ENCODE peak calls at places on chromosomes 6 and 20, in four cellular contexts. One of them, this sample, is unnamed.

GRCh38 chr6:43742285-43742684 is 27.7 kb upstream of the VEGFA start:
- DNase-seq in NCI-H1092 treated with DMSO at 0.1 percent for 48 hours: no peak
- DNase-seq in caudate nucleus: no peak
- DNase-seq in H1: no peak
- DNase-seq in this sample: no peak

GRCh38 chr6:135922746-135923145 is 71.2 kb downstream of the PDE7B start:
- DNase-seq in NCI-H1092 treated with DMSO at 0.1 percent for 48 hours: peak
- DNase-seq in caudate nucleus: no peak
- DNase-seq in H1: no peak
- DNase-seq in this sample: no peak

GRCh38 chr6:64250126-64250525 is 614.5 kb downstream of the PHF3 start:
- DNase-seq in NCI-H1092 treated with DMSO at 0.1 percent for 48 hours: no peak
- DNase-seq in caudate nucleus: no peak
- DNase-seq in H1: no peak
- DNase-seq in this sample: no peak

GRCh38 chr6:50128420-50129005 is 78.8 kb upstream of the DEFB112 start:
- DNase-seq in NCI-H1092 treated with DMSO at 0.1 percent for 48 hours: peak
- DNase-seq in caudate nucleus: no peak
- DNase-seq in H1: no peak
- DNase-seq in this sample: no peak

GRCh38 chr20:52103469-52103910 is 88.1 kb downstream of the ZFP64 start:
- DNase-seq in NCI-H1092 treated with DMSO at 0.1 percent for 48 hours: no peak
- DNase-seq in caudate nucleus: no peak
- DNase-seq in H1: peak
- DNase-seq in this sample: no peak

GRCh38 chr6:88982720-88983119 is 19.3 kb upstream of the RNGTT start:
- DNase-seq in NCI-H1092 treated with DMSO at 0.1 percent for 48 hours: peak
- DNase-seq in caudate nucleus: no peak
- DNase-seq in H1: no peak
- DNase-seq in this sample: peak

GRCh38 chr20:11047559-11047958 is 373.8 kb upstream of the JAG1 start:
- DNase-seq in NCI-H1092 treated with DMSO at 0.1 percent for 48 hours: no peak
- DNase-seq in caudate nucleus: no peak
- DNase-seq in H1: no peak
- DNase-seq in this sample: no peak

GRCh38 chr6:169825558-169826225 is 74.3 kb downstream of the ERMARD start:
- DNase-seq in NCI-H1092 treated with DMSO at 0.1 percent for 48 hours: no peak
- DNase-seq in caudate nucleus: no peak
- DNase-seq in H1: peak
- DNase-seq in this sample: no peak

GRCh38 chr20:9270831-9271230 is 201.9 kb downstream of the PLCB4 start:
- DNase-seq in NCI-H1092 treated with DMSO at 0.1 percent for 48 hours: no peak
- DNase-seq in caudate nucleus: no peak
- DNase-seq in H1: no peak
- DNase-seq in this sample: no peak

GRCh38 chr6:77178821-77179220 is 284.5 kb downstream of the HTR1B start:
- DNase-seq in NCI-H1092 treated with DMSO at 0.1 percent for 48 hours: no peak
- DNase-seq in caudate nucleus: no peak
- DNase-seq in H1: no peak
- DNase-seq in this sample: no peak

GRCh38 chr6:84074988-84075781 is 41.6 kb downstream of the MRAP2 start:
- DNase-seq in NCI-H1092 treated with DMSO at 0.1 percent for 48 hours: no peak
- DNase-seq in caudate nucleus: no peak
- DNase-seq in H1: no peak
- DNase-seq in this sample: no peak

GRCh38 chr6:73515204-73516101 is 5.4 kb downstream of the EEF1A1 start:
- DNase-seq in NCI-H1092 treated with DMSO at 0.1 percent for 48 hours: peak
- DNase-seq in caudate nucleus: no peak
- DNase-seq in H1: no peak
- DNase-seq in this sample: peak

GRCh38 chr20:62025832-62026563 is 39.7 kb downstream of the TAF4 start:
- DNase-seq in NCI-H1092 treated with DMSO at 0.1 percent for 48 hours: no peak
- DNase-seq in caudate nucleus: no peak
- DNase-seq in H1: no peak
- DNase-seq in this sample: peak

GRCh38 chr20:20293986-20294385 is 73.9 kb upstream of the INSM1 start:
- DNase-seq in NCI-H1092 treated with DMSO at 0.1 percent for 48 hours: no peak
- DNase-seq in caudate nucleus: no peak
- DNase-seq in H1: no peak
- DNase-seq in this sample: no peak

GRCh38 chr20:8523684-8524083 is 391.6 kb downstream of the PLCB1 start:
- DNase-seq in NCI-H1092 treated with DMSO at 0.1 percent for 48 hours: peak
- DNase-seq in caudate nucleus: no peak
- DNase-seq in H1: no peak
- DNase-seq in this sample: peak

GRCh38 chr6:167746377-167747151 is 80.1 kb upstream of the AFDN start:
- DNase-seq in NCI-H1092 treated with DMSO at 0.1 percent for 48 hours: no peak
- DNase-seq in caudate nucleus: no peak
- DNase-seq in H1: no peak
- DNase-seq in this sample: no peak

GRCh38 chr20:1805816-1806215 is 89.4 kb upstream of the SIRPA start:
- DNase-seq in NCI-H1092 treated with DMSO at 0.1 percent for 48 hours: no peak
- DNase-seq in caudate nucleus: no peak
- DNase-seq in H1: no peak
- DNase-seq in this sample: no peak

GRCh38 chr6:166633732-166634535 is 6.9 kb upstream of the RPS6KA2 start:
- DNase-seq in NCI-H1092 treated with DMSO at 0.1 percent for 48 hours: no peak
- DNase-seq in caudate nucleus: no peak
- DNase-seq in H1: no peak
- DNase-seq in this sample: no peak

GRCh38 chr6:139308936-139309603 is 17.3 kb upstream of the TXLNB start:
- DNase-seq in NCI-H1092 treated with DMSO at 0.1 percent for 48 hours: no peak
- DNase-seq in caudate nucleus: no peak
- DNase-seq in H1: no peak
- DNase-seq in this sample: no peak

GRCh38 chr6:158605266-158605878 is 39.2 kb downstream of the DYNLT1 start:
- DNase-seq in NCI-H1092 treated with DMSO at 0.1 percent for 48 hours: peak
- DNase-seq in caudate nucleus: no peak
- DNase-seq in H1: peak
- DNase-seq in this sample: peak

GRCh38 chr6:83333500-83333899 is 97.4 kb downstream of the ME1 start:
- DNase-seq in NCI-H1092 treated with DMSO at 0.1 percent for 48 hours: no peak
- DNase-seq in caudate nucleus: no peak
- DNase-seq in H1: no peak
- DNase-seq in this sample: no peak

GRCh38 chr6:157269261-157269794 is 54.0 kb downstream of the TMEM242 start:
- DNase-seq in NCI-H1092 treated with DMSO at 0.1 percent for 48 hours: peak
- DNase-seq in caudate nucleus: no peak
- DNase-seq in H1: no peak
- DNase-seq in this sample: no peak

GRCh38 chr6:158042245-158042798 is 60.7 kb downstream of the SYNJ2 start:
- DNase-seq in NCI-H1092 treated with DMSO at 0.1 percent for 48 hours: no peak
- DNase-seq in caudate nucleus: no peak
- DNase-seq in H1: no peak
- DNase-seq in this sample: no peak

GRCh38 chr6:24985313-24985712 is 49.6 kb upstream of the RIPOR2 start:
- DNase-seq in NCI-H1092 treated with DMSO at 0.1 percent for 48 hours: no peak
- DNase-seq in caudate nucleus: no peak
- DNase-seq in H1: no peak
- DNase-seq in this sample: no peak

GRCh38 chr6:37550436-37550835 is 50.7 kb upstream of the CCDC167 start:
- DNase-seq in NCI-H1092 treated with DMSO at 0.1 percent for 48 hours: no peak
- DNase-seq in caudate nucleus: no peak
- DNase-seq in H1: no peak
- DNase-seq in this sample: no peak

GRCh38 chr6:122220254-122220653 is 179.2 kb upstream of the HSF2 start:
- DNase-seq in NCI-H1092 treated with DMSO at 0.1 percent for 48 hours: no peak
- DNase-seq in caudate nucleus: no peak
- DNase-seq in H1: no peak
- DNase-seq in this sample: no peak

GRCh38 chr6:30845183-30845582 is 39.1 kb upstream of the DDR1 start:
- DNase-seq in NCI-H1092 treated with DMSO at 0.1 percent for 48 hours: no peak
- DNase-seq in caudate nucleus: no peak
- DNase-seq in H1: no peak
- DNase-seq in this sample: no peak